ENCODE peak calls at places on chromosomes 7 and 10, in seven cellular contexts. Z, T, E, H, F, G and P are unnamed samples.

GRCh38 chr10:116770281-116770680 is 27.9 kb upstream of the HSPA12A start:
- DNase-seq in T (no peak), H (no peak), E (no peak), Z (no peak), G (no peak), F (no peak), P (no peak)

GRCh38 chr10:16999665-17000451 is 129.8 kb downstream of the CUBN start:
- DNase-seq in E (no peak), H (no peak), Z (peak; percentile 82), G (no peak), F (no peak), T (no peak), P (no peak)

GRCh38 chr7:140176271-140176701 is 497 bp downstream of the KDM7A start:
- DNase-seq in E (peak; percentile 43), T (no peak), H (no peak), G (no peak), Z (no peak), F (no peak), P (no peak)

GRCh38 chr10:43264987-43265798 is 1.7 kb downstream of the RASGEF1A start:
- DNase-seq in F (no peak), Z (no peak), H (no peak), T (no peak), E (no peak), G (no peak), P (no peak)

GRCh38 chr7:17304926-17305325 is 6.5 kb downstream of the AHR start:
- DNase-seq in E (no peak), F (peak; percentile 91), Z (peak; percentile 86), T (peak; percentile 91), G (no peak), H (peak; percentile 85), P (no peak)

GRCh38 chr7:5472432-5473315 is 49.0 kb upstream of the TNRC18 start:
- DNase-seq in Z (no peak), H (no peak), T (no peak), G (no peak), F (no peak), E (no peak), P (no peak)

GRCh38 chr10:84599254-84599653 is 270.9 kb downstream of the CCSER2 start:
- DNase-seq in Z (no peak), T (no peak), H (no peak), E (no peak), F (no peak), G (no peak), P (no peak)

GRCh38 chr7:79610301-79610700 is 156.8 kb upstream of the MAGI2 start:
- DNase-seq in F (no peak), T (peak; percentile 41), G (no peak), E (no peak), H (peak; percentile 56), Z (no peak), P (no peak)

GRCh38 chr7:158811461-158811860 is 17.8 kb downstream of the ESYT2 start:
- DNase-seq in H (peak; percentile 64), Z (peak; percentile 70), G (no peak), E (no peak), F (no peak), T (peak; percentile 84), P (no peak)

GRCh38 chr10:131933016-131933694 is 32.3 kb downstream of the PPP2R2D start:
- DNase-seq in G (no peak), T (no peak), E (no peak), Z (no peak), F (no peak), H (no peak), P (no peak)

GRCh38 chr10:132372516-132373095 is 24.4 kb upstream of the PWWP2B start:
- DNase-seq in E (no peak), G (no peak), Z (no peak), F (no peak), H (no peak), T (no peak), P (peak; percentile 22)

GRCh38 chr7:37908221-37908788 is 8.3 kb downstream of the SFRP4 start:
- DNase-seq in G (no peak), H (peak; percentile 97), E (no peak), F (no peak), Z (peak; percentile 52), T (no peak), P (no peak)

GRCh38 chr7:141097430-141097829 is 23.6 kb downstream of the TMEM178B start:
- DNase-seq in E (peak; percentile 45), F (no peak), G (peak; percentile 20), Z (peak; percentile 5), T (no peak), H (peak; percentile 18), P (no peak)

GRCh38 chr10:118908487-118909280 is 120.8 kb upstream of the NANOS1 start:
- DNase-seq in T (no peak), Z (no peak), H (no peak), E (no peak), G (no peak), F (no peak), P (no peak)

GRCh38 chr10:397321-398068 is 262.2 kb downstream of the ZMYND11 start:
- DNase-seq in T (no peak), F (no peak), H (no peak), G (no peak), Z (no peak), E (no peak), P (no peak)

GRCh38 chr7:2046581-2047271 is 186.0 kb downstream of the MAD1L1 start:
- DNase-seq in F (no peak), T (no peak), H (no peak), E (no peak), Z (no peak), G (no peak), P (peak; percentile 34)

GRCh38 chr7:101239951-101240220 is 2.3 kb upstream of the CLDN15 start:
- DNase-seq in T (no peak), F (no peak), E (no peak), H (no peak), Z (no peak), G (no peak), P (no peak)

GRCh38 chr10:3077940-3078630 is 10.7 kb downstream of the PFKP start:
- DNase-seq in H (no peak), F (no peak), E (no peak), Z (no peak), T (no peak), G (no peak), P (no peak)

GRCh38 chr10:99999319-100000108 is 10.2 kb downstream of the DNMBP start:
- DNase-seq in E (no peak), Z (no peak), G (no peak), F (no peak), H (no peak), T (no peak), P (no peak)

GRCh38 chr10:117668351-117669008 is 125.9 kb downstream of the EMX2 start:
- DNase-seq in G (no peak), T (no peak), F (no peak), H (no peak), Z (no peak), E (no peak), P (no peak)

GRCh38 chr10:54284526-54285193 is 516.4 kb downstream of the PCDH15 start:
- DNase-seq in T (peak; percentile 19), H (peak; percentile 13), E (no peak), Z (no peak), G (no peak), F (no peak), P (no peak)

GRCh38 chr7:20352573-20353304 is 22.0 kb downstream of the ITGB8 start:
- DNase-seq in E (no peak), Z (peak; percentile 56), G (no peak), F (no peak), H (peak; percentile 11), T (peak; percentile 99), P (no peak)

DNA sequence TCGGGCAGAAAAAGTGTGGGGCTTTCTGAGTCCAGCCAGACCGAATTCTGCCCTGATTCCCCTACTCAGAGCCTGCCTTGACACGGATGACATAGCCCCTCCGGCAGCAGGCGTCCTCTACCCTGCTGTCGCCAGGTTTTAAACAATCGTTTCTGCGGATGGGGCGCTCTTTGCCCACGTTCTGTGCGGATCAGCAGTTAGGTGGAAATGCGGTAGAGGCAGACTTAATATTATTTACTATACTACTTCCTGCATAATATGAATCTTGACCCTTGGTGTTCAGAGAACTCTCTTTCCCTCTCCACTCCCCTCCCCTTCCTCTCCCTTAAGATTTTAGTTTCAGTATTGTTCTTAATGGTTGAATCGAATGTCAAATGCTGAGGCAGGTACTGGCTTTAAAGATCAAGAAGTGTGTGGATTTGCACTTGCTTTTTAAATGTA is 2.4 kb downstream of the GATA3 start:
- DNase-seq in E (no peak), Z (no peak), T (peak; percentile 48), F (no peak), H (no peak), G (no peak), P (no peak)
- TF ChIP-seq CTCF in E (no peak), Z (no peak), T (no peak), F (no peak), H (no peak), G (no peak), P (no peak)

GRCh38 chr10:90969947-90970673 is 49.2 kb upstream of the ANKRD1 start:
- DNase-seq in F (no peak), T (peak; percentile 48), E (no peak), Z (peak; percentile 68), H (no peak), G (no peak), P (no peak)
- TF ChIP-seq CTCF in F (peak; percentile 17), T (peak; percentile 23), E (no peak), Z (no peak), H (no peak), G (no peak), P (no peak)

DNA sequence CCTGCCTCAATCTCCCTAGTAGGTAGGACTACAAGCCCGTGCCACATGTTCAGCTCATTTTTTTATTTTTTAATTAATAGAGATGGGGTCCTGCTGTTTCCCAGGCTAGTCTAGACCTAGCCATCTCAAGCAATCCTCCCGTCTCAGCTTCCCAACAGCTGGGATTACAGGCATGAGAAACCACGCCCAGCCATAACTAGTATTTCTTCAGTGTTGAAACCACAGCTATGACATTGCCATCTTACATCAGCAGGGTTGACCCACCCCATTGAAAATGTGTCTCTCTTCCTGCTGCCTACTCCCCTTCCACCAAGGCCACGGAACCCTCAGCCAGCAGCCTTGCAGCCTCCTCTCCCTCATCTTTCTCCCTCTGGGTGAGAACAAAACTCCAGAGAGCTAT is 62.1 kb upstream of the ZNF746 start:
- DNase-seq in E (no peak), T (peak; percentile 45), G (no peak), F (no peak), Z (peak; percentile 77), H (no peak), P (no peak)
- TF ChIP-seq CTCF in E (no peak), T (no peak), G (no peak), F (no peak), Z (no peak), H (no peak), P (no peak)

GRCh38 chr10:32981760-32982159 is 23.7 kb upstream of the ITGB1 start:
- DNase-seq in G (no peak), H (no peak), Z (peak; percentile 73), T (no peak), F (no peak), E (peak; percentile 45), P (no peak)

GRCh38 chr10:32979041-32979440 is 21.0 kb upstream of the ITGB1 start:
- DNase-seq in F (no peak), G (no peak), Z (no peak), E (no peak), H (no peak), T (no peak), P (no peak)

GRCh38 chr10:32980242-32980557 is 22.2 kb upstream of the ITGB1 start:
- DNase-seq in F (no peak), T (no peak), H (no peak), G (no peak), Z (no peak), E (no peak), P (no peak)

GRCh38 chr10:32982293-32982709 is 24.3 kb upstream of the ITGB1 start:
- DNase-seq in G (no peak), Z (peak; percentile 87), H (peak; percentile 65), F (no peak), E (no peak), T (peak; percentile 89), P (no peak)

GRCh38 chr10:32980558-32981468 is 22.8 kb upstream of the ITGB1 start:
- DNase-seq in G (peak; percentile 51), F (peak; percentile 95), Z (peak; percentile 96), H (peak; percentile 88), T (peak; percentile 100), E (peak; percentile 73), P (peak; percentile 99)
- TF ChIP-seq CTCF in G (no peak), F (no peak), Z (no peak), H (no peak), T (no peak), E (no peak), P (no peak)